ENCODE peak calls at places on chromosomes 13 and 19, in six cellular contexts. One of them, this sample, is unnamed.

GRCh38 chr19:11225172-11225571 is 14.2 kb upstream of the ANGPTL8 start:
- DNase-seq in H1: no peak
- DNase-seq in mesenchymal stem cell: no peak
- DNase-seq in IMR-90: no peak
- DNase-seq in neuronal stem cell: no peak
- DNase-seq in trophoblast cell: no peak
- DNase-seq in this sample: no peak

GRCh38 chr13:52353116-52353718 is 52.8 kb downstream of the THSD1 start:
- DNase-seq in mesenchymal stem cell: no peak
- DNase-seq in H1: no peak
- DNase-seq in IMR-90: peak
- DNase-seq in trophoblast cell: no peak
- DNase-seq in neuronal stem cell: no peak
- DNase-seq in this sample: no peak

GRCh38 chr19:21498651-21499050 is 6.8 kb upstream of the ZNF429 start:
- DNase-seq in IMR-90: no peak
- DNase-seq in H1: no peak
- DNase-seq in trophoblast cell: peak
- DNase-seq in neuronal stem cell: no peak
- DNase-seq in mesenchymal stem cell: no peak
- DNase-seq in this sample: no peak

GRCh38 chr19:11806354-11807098 is 7.5 kb upstream of the ZNF440 start:
- DNase-seq in IMR-90: no peak
- DNase-seq in neuronal stem cell: no peak
- DNase-seq in H1: no peak
- DNase-seq in trophoblast cell: no peak
- DNase-seq in mesenchymal stem cell: no peak
- DNase-seq in this sample: no peak

GRCh38 chr19:55956431-55956830 is 8.8 kb downstream of the NLRP8 start:
- DNase-seq in neuronal stem cell: no peak
- DNase-seq in H1: no peak
- DNase-seq in IMR-90: no peak
- DNase-seq in trophoblast cell: no peak
- DNase-seq in mesenchymal stem cell: no peak
- DNase-seq in this sample: no peak

GRCh38 chr13:45220403-45220802 is 19.6 kb upstream of the KCTD4 start:
- DNase-seq in mesenchymal stem cell: no peak
- DNase-seq in trophoblast cell: no peak
- DNase-seq in neuronal stem cell: no peak
- DNase-seq in H1: no peak
- DNase-seq in IMR-90: no peak
- DNase-seq in this sample: no peak

GRCh38 chr19:13211426-13212308 is 61.5 kb downstream of the IER2 start:
- DNase-seq in trophoblast cell: no peak
- DNase-seq in mesenchymal stem cell: no peak
- DNase-seq in H1: no peak
- DNase-seq in IMR-90: no peak
- DNase-seq in neuronal stem cell: no peak
- DNase-seq in this sample: no peak

GRCh38 chr13:108036411-108036810 is 178.9 kb downstream of the LIG4 start:
- DNase-seq in neuronal stem cell: no peak
- DNase-seq in trophoblast cell: no peak
- DNase-seq in H1: no peak
- DNase-seq in mesenchymal stem cell: no peak
- DNase-seq in IMR-90: no peak
- DNase-seq in this sample: no peak

GRCh38 chr13:32581177-32581786 is 5.0 kb upstream of the PDS5B start:
- DNase-seq in H1: no peak
- DNase-seq in neuronal stem cell: no peak
- DNase-seq in mesenchymal stem cell: peak
- DNase-seq in IMR-90: peak
- DNase-seq in trophoblast cell: peak
- DNase-seq in this sample: no peak

GRCh38 chr19:56504581-56504980 is 3.1 kb upstream of the ZNF471 start:
- DNase-seq in IMR-90: peak
- DNase-seq in H1: no peak
- DNase-seq in trophoblast cell: no peak
- DNase-seq in mesenchymal stem cell: peak
- DNase-seq in neuronal stem cell: no peak
- DNase-seq in this sample: no peak

GRCh38 chr19:38736036-38736412 is 8.2 kb downstream of the CAPN12 start:
- DNase-seq in mesenchymal stem cell: peak
- DNase-seq in trophoblast cell: peak
- DNase-seq in H1: no peak
- DNase-seq in IMR-90: no peak
- DNase-seq in neuronal stem cell: no peak
- DNase-seq in this sample: peak

GRCh38 chr13:112999414-113000177 is 30.6 kb downstream of the MCF2L start:
- DNase-seq in trophoblast cell: no peak
- DNase-seq in IMR-90: no peak
- DNase-seq in H1: no peak
- DNase-seq in neuronal stem cell: no peak
- DNase-seq in mesenchymal stem cell: no peak
- DNase-seq in this sample: no peak

GRCh38 chr13:113000575-113000974 is 31.6 kb downstream of the MCF2L start:
- DNase-seq in neuronal stem cell: no peak
- DNase-seq in H1: no peak
- DNase-seq in IMR-90: no peak
- DNase-seq in mesenchymal stem cell: no peak
- DNase-seq in trophoblast cell: no peak
- DNase-seq in this sample: no peak

GRCh38 chr13:113002891-113003290 is 33.9 kb downstream of the MCF2L start:
- DNase-seq in trophoblast cell: no peak
- DNase-seq in H1: no peak
- DNase-seq in mesenchymal stem cell: no peak
- DNase-seq in IMR-90: no peak
- DNase-seq in neuronal stem cell: no peak
- DNase-seq in this sample: no peak

GRCh38 chr13:113002206-113002821 is 33.3 kb downstream of the MCF2L start:
- DNase-seq in mesenchymal stem cell: no peak
- DNase-seq in IMR-90: no peak
- DNase-seq in H1: peak
- DNase-seq in neuronal stem cell: peak
- DNase-seq in trophoblast cell: peak
- DNase-seq in this sample: peak

DNA sequence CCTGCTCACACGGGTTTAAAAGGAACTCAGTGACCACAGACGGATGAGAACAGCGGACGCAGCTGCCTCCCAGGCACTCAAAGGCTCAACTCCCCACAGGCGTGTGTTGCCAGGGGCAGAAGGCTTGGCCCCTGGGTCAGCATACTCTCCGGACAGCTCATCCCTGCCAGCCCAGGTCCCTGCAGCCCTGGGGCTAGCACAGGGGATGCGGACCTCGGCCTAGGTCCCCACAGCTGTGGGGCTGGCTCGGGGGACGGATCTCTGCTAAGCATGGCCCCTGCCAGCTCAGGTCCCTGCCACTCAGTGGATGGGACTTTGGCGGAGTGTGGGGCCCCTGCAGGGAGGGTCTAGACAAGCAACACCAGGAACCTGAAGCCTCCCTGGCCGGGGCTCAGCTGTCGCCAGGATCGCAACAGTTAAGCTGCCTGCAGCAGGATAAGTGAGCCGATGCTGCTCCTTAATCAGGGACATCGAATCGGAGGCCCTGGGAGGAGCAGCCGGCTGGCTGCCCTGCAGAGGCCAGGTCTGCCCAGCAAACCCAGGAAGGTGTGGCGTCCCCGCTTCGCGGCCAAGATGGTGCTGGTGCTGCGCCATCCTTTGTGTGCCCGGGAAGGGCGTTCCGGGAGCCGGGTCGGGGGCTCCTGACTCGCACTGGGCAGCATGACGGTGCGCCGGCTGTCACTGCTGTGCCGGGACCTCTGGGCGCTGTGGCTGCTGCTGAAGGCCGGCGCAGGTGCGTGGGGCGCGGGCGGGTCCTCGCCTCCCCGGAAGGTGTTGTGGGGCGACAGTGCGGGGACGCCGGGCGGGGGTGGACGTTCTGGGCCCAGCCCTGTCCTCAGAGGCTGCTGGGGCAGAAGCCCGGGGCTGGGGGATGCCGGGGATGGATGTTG is 32.5 kb downstream of the MCF2L start:
- DNase-seq in neuronal stem cell: peak
- DNase-seq in mesenchymal stem cell: peak
- DNase-seq in trophoblast cell: peak
- DNase-seq in H1: no peak
- DNase-seq in IMR-90: peak
- DNase-seq in this sample: peak
- H3K27ac ChIP-seq in neuronal stem cell: peak
- H3K27ac ChIP-seq in mesenchymal stem cell: no peak
- H3K27ac ChIP-seq in trophoblast cell: no peak
- H3K27ac ChIP-seq in H1: no peak
- H3K27ac ChIP-seq in IMR-90: no peak
- H3K27ac ChIP-seq in this sample: no peak

DNA sequence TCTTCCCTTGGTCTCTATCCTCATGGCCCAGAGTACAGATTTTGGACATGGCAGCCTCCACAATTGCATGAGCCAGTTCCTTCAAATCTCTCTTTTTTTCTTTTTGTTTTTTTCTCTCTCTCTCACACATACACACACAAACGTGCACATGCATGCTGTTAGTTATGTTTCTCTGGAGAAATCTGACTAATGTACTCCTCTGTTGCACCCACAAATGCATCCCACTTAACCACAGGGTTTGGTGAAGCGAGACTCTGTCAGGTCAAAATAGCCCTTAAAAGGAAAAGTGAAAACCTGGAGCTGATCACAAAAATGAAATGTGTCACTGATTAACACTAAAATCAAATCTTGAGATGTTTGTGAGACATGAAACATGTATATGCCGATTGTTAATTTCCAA is 374.6 kb upstream of the ARGLU1 start:
- DNase-seq in trophoblast cell: no peak
- DNase-seq in mesenchymal stem cell: no peak
- DNase-seq in H1: no peak
- DNase-seq in IMR-90: no peak
- DNase-seq in neuronal stem cell: no peak
- DNase-seq in this sample: no peak
- H4K91ac ChIP-seq in trophoblast cell: no peak
- H4K91ac ChIP-seq in mesenchymal stem cell: no peak
- H4K91ac ChIP-seq in H1: no peak
- H4K91ac ChIP-seq in IMR-90: no peak
- H4K91ac ChIP-seq in neuronal stem cell: no peak
- H4K91ac ChIP-seq in this sample: no peak

DNA sequence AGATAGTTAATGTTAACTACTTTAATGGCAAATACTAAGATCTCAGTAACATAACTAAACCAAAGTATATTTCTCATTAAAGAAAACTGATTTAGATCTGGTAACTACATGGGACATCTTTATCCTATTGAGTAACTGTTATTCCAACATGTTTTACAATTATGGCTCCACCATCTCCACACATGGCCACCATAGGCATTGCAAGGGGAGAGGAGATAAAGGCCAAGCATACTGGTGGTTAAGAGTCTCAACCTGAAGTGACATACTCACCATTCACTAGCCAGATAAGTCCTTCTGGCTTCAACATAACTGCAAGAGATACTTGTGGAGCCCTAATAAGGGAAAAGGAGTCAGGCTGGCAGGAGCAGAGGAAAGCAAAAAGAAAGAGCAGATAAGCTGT is 1586.4 kb upstream of the SPRY2 start:
- DNase-seq in trophoblast cell: no peak
- DNase-seq in H1: no peak
- DNase-seq in IMR-90: no peak
- DNase-seq in neuronal stem cell: no peak
- DNase-seq in mesenchymal stem cell: peak
- DNase-seq in this sample: peak
- H2AK5ac ChIP-seq in trophoblast cell: no peak
- H2AK5ac ChIP-seq in H1: no peak
- H2AK5ac ChIP-seq in IMR-90: no peak
- H2AK5ac ChIP-seq in neuronal stem cell: no peak
- H2AK5ac ChIP-seq in mesenchymal stem cell: no peak
- H2AK5ac ChIP-seq in this sample: no peak

DNA sequence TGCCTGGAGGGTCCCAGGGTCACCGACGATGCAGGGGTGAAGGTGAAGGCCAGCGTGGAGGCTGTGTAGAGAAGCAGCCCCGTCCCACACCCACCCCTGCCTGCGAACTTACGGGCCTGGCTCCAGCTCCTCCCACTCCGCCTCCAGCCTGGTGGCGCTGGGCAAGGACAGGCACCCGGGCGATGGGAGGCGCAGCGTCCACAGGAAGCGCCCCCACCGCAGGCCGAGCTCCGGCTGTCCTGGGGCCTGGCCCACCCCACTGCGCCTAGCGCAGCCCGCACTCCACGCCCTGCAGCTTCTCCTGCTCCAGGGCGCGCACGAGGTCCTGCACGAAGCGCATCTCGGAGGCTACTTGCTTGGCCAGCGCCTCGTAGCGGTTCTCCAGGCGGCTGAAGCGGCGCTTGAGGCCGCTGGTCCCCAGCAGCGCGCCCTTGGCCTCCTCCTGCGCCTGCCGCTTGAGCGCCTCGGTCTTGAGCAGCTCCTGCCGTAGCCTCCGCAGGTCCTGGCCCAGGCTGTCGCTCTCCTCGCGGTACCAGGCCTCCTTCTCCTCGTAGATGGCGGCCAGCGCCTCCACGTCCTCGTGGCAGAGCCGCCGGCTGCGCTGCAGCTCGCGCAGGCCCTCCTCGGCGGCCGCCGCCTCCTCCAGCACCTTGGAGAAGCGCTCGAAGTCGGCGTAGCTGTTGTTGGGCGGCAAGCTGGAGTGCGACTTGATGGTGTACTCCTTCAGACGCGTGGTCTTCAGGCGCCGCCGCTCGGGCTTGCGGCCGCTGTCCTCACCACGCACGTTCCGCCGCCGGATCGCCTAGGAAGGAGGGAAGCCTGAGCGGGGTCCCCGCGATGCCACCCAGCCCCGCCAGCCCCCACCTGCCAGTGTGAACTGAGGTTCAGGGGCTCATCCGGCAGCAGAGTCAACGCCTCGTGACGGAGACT is 11.8 kb downstream of the DAPK3 start:
- DNase-seq in trophoblast cell: no peak
- DNase-seq in H1: no peak
- DNase-seq in mesenchymal stem cell: no peak
- DNase-seq in IMR-90: no peak
- DNase-seq in neuronal stem cell: no peak
- DNase-seq in this sample: peak
- H3K27ac ChIP-seq in trophoblast cell: no peak
- H3K27ac ChIP-seq in H1: no peak
- H3K27ac ChIP-seq in mesenchymal stem cell: no peak
- H3K27ac ChIP-seq in IMR-90: no peak
- H3K27ac ChIP-seq in neuronal stem cell: no peak
- H3K27ac ChIP-seq in this sample: no peak

GRCh38 chr13:104657196-104657595 is 1591.0 kb upstream of the SLC10A2 start:
- DNase-seq in IMR-90: no peak
- DNase-seq in H1: no peak
- DNase-seq in mesenchymal stem cell: no peak
- DNase-seq in trophoblast cell: no peak
- DNase-seq in neuronal stem cell: no peak
- DNase-seq in this sample: no peak
- H4K91ac ChIP-seq in IMR-90: no peak
- H4K91ac ChIP-seq in H1: no peak
- H4K91ac ChIP-seq in mesenchymal stem cell: no peak
- H4K91ac ChIP-seq in trophoblast cell: no peak
- H4K91ac ChIP-seq in neuronal stem cell: no peak
- H4K91ac ChIP-seq in this sample: no peak

GRCh38 chr19:18417250-18418033 is 1.8 kb upstream of the SSBP4 start:
- DNase-seq in trophoblast cell: peak
- DNase-seq in mesenchymal stem cell: peak
- DNase-seq in neuronal stem cell: peak
- DNase-seq in H1: no peak
- DNase-seq in IMR-90: peak
- DNase-seq in this sample: peak
- H2AK5ac ChIP-seq in trophoblast cell: peak
- H2AK5ac ChIP-seq in mesenchymal stem cell: peak
- H2AK5ac ChIP-seq in neuronal stem cell: peak
- H2AK5ac ChIP-seq in H1: no peak
- H2AK5ac ChIP-seq in IMR-90: peak
- H2AK5ac ChIP-seq in this sample: no peak

This sample was measured in H9.